ENCODE peak calls at places on chromosomes 6 and 20, in ten cellular contexts. A, L, X, F, P, K, B, N, T and M are unnamed samples.

GRCh38 chr20:46774943-46775560 is 65.6 kb downstream of the SLC2A10 start:
- DNase-seq in F (no peak), T (no peak), K (no peak), A (no peak), P (no peak), N (no peak), X (no peak), B (no peak), L (no peak), M (no peak)

GRCh38 chr20:58623579-58624473 is 27.3 kb upstream of the STX16 start:
- DNase-seq in A (no peak), F (no peak), L (no peak), B (no peak), X (no peak), N (no peak), T (no peak), P (no peak), K (peak), M (peak)

GRCh38 chr6:139686308-139686707 is 311.9 kb upstream of the CITED2 start:
- DNase-seq in P (no peak), A (no peak), B (no peak), T (no peak), K (no peak), X (no peak), L (no peak), N (no peak), F (no peak), M (peak)

GRCh38 chr6:50845499-50846108 is 26.9 kb downstream of the TFAP2B start:
- DNase-seq in X (no peak), K (no peak), B (no peak), T (no peak), L (no peak), A (no peak), N (no peak), F (no peak), P (no peak), M (no peak)

GRCh38 chr6:33752139-33753015 is 5.7 kb upstream of the IP6K3 start:
- DNase-seq in P (no peak), X (no peak), L (no peak), A (no peak), K (no peak), N (no peak), F (no peak), B (no peak), T (no peak), M (no peak)

GRCh38 chr6:111354751-111355150 is 128.3 kb downstream of the REV3L start:
- DNase-seq in B (no peak), F (no peak), T (no peak), X (no peak), N (no peak), K (no peak), A (no peak), L (no peak), P (no peak), M (no peak)

GRCh38 chr6:44951253-44951656 is 376.9 kb upstream of the RUNX2 start:
- DNase-seq in T (no peak), F (no peak), L (no peak), P (no peak), N (no peak), K (no peak), X (no peak), A (no peak), B (no peak), M (no peak)

GRCh38 chr20:44858959-44859358 is 26.5 kb upstream of the YWHAB start:
- DNase-seq in K (no peak), A (no peak), P (no peak), B (no peak), N (no peak), T (no peak), L (no peak), F (no peak), X (no peak), M (no peak)

GRCh38 chr6:151666526-151666925 is 141.0 kb upstream of the ESR1 start:
- DNase-seq in N (no peak), K (no peak), B (no peak), X (no peak), T (no peak), P (no peak), A (no peak), F (no peak), L (no peak), M (no peak)

GRCh38 chr6:3578981-3579380 is 122.1 kb upstream of the SLC22A23 start:
- DNase-seq in K (no peak), X (no peak), F (no peak), L (no peak), N (no peak), B (no peak), T (no peak), A (no peak), P (no peak), M (no peak)

GRCh38 chr20:48295966-48296421 is 510.7 kb upstream of the SULF2 start:
- DNase-seq in A (no peak), F (no peak), K (no peak), B (no peak), N (peak), T (no peak), X (no peak), P (no peak), L (no peak), M (peak)

GRCh38 chr6:44627091-44627878 is 239.8 kb downstream of the CDC5L start:
- DNase-seq in P (no peak), T (no peak), K (no peak), N (no peak), X (no peak), A (no peak), L (peak), F (no peak), B (no peak), M (no peak)